ENCODE peak calls at places on chromosomes 11 and 22, in nine cellular contexts. A is Panc1, X is kidney, J is ovary, G is body of pancreas, F is heart left ventricle, Q is stomach, E is sigmoid colon, M is IMR-90. K is an unnamed sample.

GRCh38 chr11:30392221-30392784 is 69.4 kb downstream of the ARL14EP start:
- DNase-seq in A (no peak), X (no peak), J (no peak), G (peak; percentile 15), F (peak; percentile 52), Q (no peak), E (no peak), M (no peak), K (no peak)

GRCh38 chr22:28329582-28330073 is 350.0 kb downstream of the TTC28 start:
- DNase-seq in A (no peak), X (no peak), J (no peak), G (no peak), F (no peak), Q (no peak), E (no peak), M (peak; percentile 26), K (no peak)

GRCh38 chr11:13028322-13028721 is 19.2 kb downstream of the RASSF10 start:
- DNase-seq in A (no peak), X (no peak), J (no peak), G (no peak), F (no peak), Q (no peak), E (no peak), M (no peak), K (no peak)

GRCh38 chr11:116557261-116557660 is 215.5 kb downstream of the BUD13 start:
- DNase-seq in A (no peak), X (no peak), J (no peak), G (no peak), F (no peak), Q (no peak), E (no peak), M (no peak), K (no peak)

GRCh38 chr11:32231909-32232493 is 141.1 kb downstream of the RCN1 start:
- DNase-seq in A (no peak), X (no peak), J (no peak), G (peak; percentile 8), F (no peak), Q (no peak), E (no peak), M (peak; percentile 14), K (no peak)

GRCh38 chr11:134647066-134647746 is 235.2 kb upstream of the B3GAT1 start:
- DNase-seq in A (no peak), X (no peak), J (no peak), G (no peak), F (no peak), Q (peak; percentile 15), E (peak; percentile 17), M (no peak), K (no peak)

GRCh38 chr22:29040385-29041275 is 21.0 kb downstream of the C22orf31 start:
- DNase-seq in A (peak; percentile 67), X (no peak), J (peak; percentile 66), G (peak; percentile 81), F (peak; percentile 61), Q (peak; percentile 74), E (peak; percentile 81), M (peak; percentile 93), K (no peak)

GRCh38 chr11:11821899-11822298 is 19.9 kb upstream of the USP47 start:
- DNase-seq in A (no peak), X (no peak), J (no peak), G (no peak), F (no peak), Q (no peak), E (no peak), M (peak; percentile 53), K (no peak)

GRCh38 chr11:2451916-2452694 is 7.3 kb downstream of the KCNQ1 start:
- DNase-seq in A (no peak), X (no peak), J (peak; percentile 7), G (peak; percentile 58), F (no peak), Q (no peak), E (no peak), M (no peak), K (peak; percentile 34)

GRCh38 chr11:3984896-3985295 is 109.7 kb upstream of the RRM1 start:
- DNase-seq in A (no peak), X (no peak), J (peak; percentile 46), G (no peak), F (no peak), Q (no peak), E (no peak), M (peak; percentile 17), K (no peak)

GRCh38 chr11:105915036-105915435 is 107.0 kb downstream of the MSANTD4 start:
- DNase-seq in A (no peak), X (no peak), J (no peak), G (no peak), F (no peak), Q (no peak), E (no peak), M (no peak), K (no peak)
- H3K4me3 ChIP-seq in A (no peak overlapping the region), X (no peak overlapping the region), J (no peak overlapping the region), G (no peak overlapping the region), F (no peak overlapping the region), Q (no peak overlapping the region), E (no peak overlapping the region), M (no peak overlapping the region), K (no peak overlapping the region)

GRCh38 chr22:45397806-45398205 is 15.6 kb downstream of the SMC1B start:
- DNase-seq in A (no peak), X (no peak), J (no peak), G (no peak), F (no peak), Q (no peak), E (no peak), M (no peak), K (no peak)
- TF ChIP-seq CTCF in A (no peak), X (no peak), J (no peak), G (no peak), F (peak; percentile 28), Q (no peak), E (no peak), M (no peak), K (no peak)

GRCh38 chr22:49576241-49577141 is 251.2 kb downstream of the BRD1 start:
- DNase-seq in A (no peak), X (peak; percentile 70), J (peak; percentile 12), G (no peak), F (no peak), Q (peak; percentile 23), E (peak; percentile 52), M (no peak), K (no peak)

GRCh38 chr22:49574861-49575702 is 252.6 kb downstream of the BRD1 start:
- DNase-seq in A (no peak), X (peak; percentile 68), J (peak; percentile 11), G (no peak), F (no peak), Q (peak; percentile 8), E (peak; percentile 44), M (no peak), K (peak; percentile 38)

GRCh38 chr22:49575703-49576081 is 252.0 kb downstream of the BRD1 start:
- DNase-seq in A (no peak), X (peak; percentile 55), J (peak; percentile 8), G (no peak), F (no peak), Q (peak; percentile 10), E (peak; percentile 49), M (no peak), K (peak; percentile 54)

GRCh38 chr22:49573109-49573765 is 254.4 kb downstream of the BRD1 start:
- DNase-seq in A (no peak), X (peak; percentile 38), J (peak; percentile 10), G (no peak), F (no peak), Q (peak; percentile 17), E (no peak), M (no peak), K (no peak)

GRCh38 chr22:49574205-49574604 is 253.5 kb downstream of the BRD1 start:
- DNase-seq in A (no peak), X (peak; percentile 60), J (peak; percentile 11), G (no peak), F (no peak), Q (peak; percentile 16), E (no peak), M (no peak), K (no peak)
- H3K9me3 ChIP-seq in A (no peaks in the 10 kb centered on the region), X (no peaks in the 10 kb centered on the region), J (no peaks in the 10 kb centered on the region), G (no peaks in the 10 kb centered on the region), F (no peaks in the 10 kb centered on the region), Q (no peaks in the 10 kb centered on the region), E (no peaks in the 10 kb centered on the region), M (peaks cover 60% of the 10 kb centered on the region), K (no peaks in the 10 kb centered on the region)

GRCh38 chr11:97087419-97087818 is 697.6 kb downstream of the JRKL start:
- DNase-seq in A (no peak), X (no peak), J (no peak), G (no peak), F (no peak), Q (no peak), E (no peak), M (no peak), K (no peak)

DNA sequence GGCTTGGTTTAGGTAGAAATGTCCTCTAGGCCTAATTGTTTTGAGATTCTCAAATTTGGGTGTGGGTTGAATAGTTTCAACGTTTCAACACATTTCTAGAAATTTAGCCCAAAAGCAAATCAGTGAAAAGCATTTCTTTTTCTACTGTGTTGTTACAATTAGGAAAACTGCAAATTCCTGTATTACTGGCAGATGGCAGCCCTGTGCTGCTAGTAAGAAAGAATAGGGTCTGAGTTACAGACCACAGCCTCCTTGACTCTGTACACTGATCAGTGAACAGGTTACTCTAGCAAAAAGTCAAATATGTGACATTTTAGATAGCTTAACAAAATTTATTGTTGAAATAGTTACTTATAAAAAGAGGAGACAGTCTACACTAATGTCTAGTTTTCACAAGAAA is 703.0 kb downstream of the JRKL start:
- DNase-seq in A (no peak), X (no peak), J (no peak), G (no peak), F (no peak), Q (no peak), E (no peak), M (no peak), K (no peak)
- H3K4me3 ChIP-seq in A (no peak overlapping the region), X (no peak overlapping the region), J (no peak overlapping the region), G (no peak overlapping the region), F (no peak overlapping the region), Q (no peak overlapping the region), E (no peak overlapping the region), M (no peak overlapping the region), K (no peak overlapping the region)

DNA sequence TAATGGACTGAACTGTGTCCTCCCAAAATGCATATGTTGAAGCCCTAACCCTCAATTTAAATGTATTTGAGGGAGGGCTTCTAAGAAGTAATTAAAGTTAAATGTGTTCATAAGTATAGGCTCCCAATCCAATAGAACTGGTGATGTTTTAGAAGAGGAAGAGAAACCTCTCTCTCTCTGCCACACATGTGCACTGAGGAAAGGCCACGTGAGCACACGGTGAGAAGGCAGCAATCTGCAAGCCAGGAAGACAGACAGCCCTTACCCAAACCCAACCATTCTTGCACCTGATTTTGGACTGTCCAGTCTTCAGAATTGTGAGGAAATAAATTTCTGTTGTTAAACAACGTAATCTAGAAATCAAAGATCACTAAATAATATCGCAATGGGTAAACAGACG is 501.5 kb upstream of the ARHGAP42 start:
- DNase-seq in A (no peak), X (no peak), J (no peak), G (no peak), F (no peak), Q (no peak), E (no peak), M (no peak), K (no peak)
- TF ChIP-seq CTCF in A (no peak), X (no peak), J (no peak), G (no peak), F (no peak), Q (no peak), E (no peak), M (no peak), K (no peak)

GRCh38 chr22:47382164-47382890 is 619.9 kb downstream of the TBC1D22A start:
- DNase-seq in A (no peak), X (peak; percentile 32), J (peak; percentile 14), G (no peak), F (no peak), Q (no peak), E (peak; percentile 45), M (no peak), K (peak; percentile 30)
- H3K9me3 ChIP-seq in A (no peaks in the 10 kb centered on the region), X (no peaks in the 10 kb centered on the region), J (no peaks in the 10 kb centered on the region), G (no peaks in the 10 kb centered on the region), F (no peaks in the 10 kb centered on the region), Q (no peaks in the 10 kb centered on the region), E (no peaks in the 10 kb centered on the region), M (peaks cover 7% of the 10 kb centered on the region), K (no peaks in the 10 kb centered on the region)

K was measured in RWPE2.